ENCODE peak calls at places on chromosomes 6 and 20, in four cellular contexts. T is astrocyte, E is H7, Y is mesenchymal stem cell. C is an unnamed sample.

GRCh38 chr20:43689165-43689564 is 22.3 kb downstream of the MYBL2 start:
- DNase-seq in E (no peak), T (no peak), Y (no peak), C (no peak)

GRCh38 chr6:154343473-154344308 is 12.9 kb downstream of the IPCEF1 start:
- DNase-seq in E (peak; percentile 10), Y (peak; percentile 48), T (peak; percentile 57), C (peak; percentile 79)

GRCh38 chr6:136288566-136289326 is 900 bp downstream of the BCLAF1 start:
- DNase-seq in Y (peak; percentile 99), E (peak; percentile 75), T (peak; percentile 95), C (peak; percentile 100)

GRCh38 chr6:14037402-14038277 is 79.9 kb upstream of the CD83 start:
- DNase-seq in E (no peak), T (peak; percentile 79), Y (peak; percentile 64), C (peak; percentile 90)

GRCh38 chr6:5136856-5137255 is 51.7 kb downstream of the PPP1R3G start:
- DNase-seq in Y (no peak), T (no peak), E (no peak), C (no peak)

GRCh38 chr6:131459005-131459404 is 114.0 kb upstream of the ARG1 start:
- DNase-seq in E (no peak), T (no peak), Y (no peak), C (no peak)

GRCh38 chr6:92110390-92110789 is 1309.0 kb downstream of the EPHA7 start:
- DNase-seq in T (peak; percentile 4), E (no peak), Y (no peak), C (no peak)

GRCh38 chr6:37868447-37868825 is 48.9 kb downstream of the ZFAND3 start:
- DNase-seq in T (peak; percentile 90), Y (peak; percentile 38), E (no peak), C (peak; percentile 82)

GRCh38 chr6:131182991-131183425 is 47.7 kb downstream of the AKAP7 start:
- DNase-seq in Y (peak; percentile 69), E (peak; percentile 29), T (no peak), C (peak; percentile 64)

GRCh38 chr20:60242836-60243520 is 284.8 kb downstream of the CDH26 start:
- DNase-seq in E (no peak), T (peak; percentile 43), Y (no peak), C (peak; percentile 62)

GRCh38 chr6:151059612-151060095 is 180.1 kb upstream of the AKAP12 start:
- DNase-seq in Y (peak; percentile 87), E (no peak), T (no peak), C (peak; percentile 14)

GRCh38 chr20:41413169-41413568 is 46.6 kb upstream of the EMILIN3 start:
- DNase-seq in E (no peak), T (no peak), Y (no peak), C (no peak)

GRCh38 chr20:41408986-41409385 is 42.4 kb upstream of the EMILIN3 start:
- DNase-seq in Y (no peak), T (no peak), E (no peak), C (no peak)

GRCh38 chr20:41415191-41415590 is 48.6 kb upstream of the EMILIN3 start:
- DNase-seq in T (no peak), E (no peak), Y (no peak), C (no peak)

GRCh38 chr20:41411458-41411857 is 44.8 kb upstream of the EMILIN3 start:
- DNase-seq in Y (peak; percentile 30), T (peak; percentile 10), E (no peak), C (peak; percentile 66)

DNA sequence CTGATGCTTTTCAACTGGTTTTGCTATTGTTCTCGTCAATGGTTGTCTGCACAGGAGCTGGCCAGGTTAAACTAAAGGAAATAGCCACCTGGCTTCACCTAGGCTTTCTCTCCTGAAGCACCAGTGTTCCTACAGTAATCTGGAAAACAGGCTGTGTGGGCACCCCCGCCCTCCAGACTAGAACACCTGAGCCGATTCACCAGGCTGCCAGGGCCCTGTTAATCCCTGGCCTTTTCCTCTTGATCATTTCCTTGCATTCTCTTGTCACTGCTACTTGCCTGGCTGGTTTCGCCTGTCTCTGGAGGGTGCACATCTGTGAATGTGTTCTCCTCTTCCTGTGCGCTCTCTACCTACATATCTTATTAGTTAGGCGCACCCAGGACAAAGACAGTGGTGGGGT is 45.7 kb upstream of the EMILIN3 start:
- DNase-seq in Y (no peak), T (no peak), E (no peak), C (no peak)
- H3K36me3 ChIP-seq in Y (peaks cover 98% of the 10 kb centered on the region), T (peaks cover 33% of the 10 kb centered on the region), E (peaks cover 58% of the 10 kb centered on the region), C (peaks cover 21% of the 10 kb centered on the region)

GRCh38 chr20:35968930-35969329 is 540 bp downstream of the CNBD2 start:
- DNase-seq in E (no peak), Y (no peak), T (no peak), C (peak; percentile 9)

GRCh38 chr20:35974256-35974655 is 5.9 kb downstream of the CNBD2 start:
- DNase-seq in E (no peak), Y (no peak), T (no peak), C (no peak)

GRCh38 chr20:35976012-35976411 is 7.6 kb downstream of the CNBD2 start:
- DNase-seq in E (no peak), Y (no peak), T (no peak), C (no peak)

GRCh38 chr20:35971981-35972380 is 3.6 kb downstream of the CNBD2 start:
- DNase-seq in E (no peak), T (no peak), Y (no peak), C (no peak)

GRCh38 chr20:35972445-35972844 is 4.1 kb downstream of the CNBD2 start:
- DNase-seq in Y (no peak), E (no peak), T (no peak), C (peak; percentile 14)
- H3K36me3 ChIP-seq in Y (no peaks in the 10 kb centered on the region), E (no peaks in the 10 kb centered on the region), T (no peaks in the 10 kb centered on the region), C (no peaks in the 10 kb centered on the region)

GRCh38 chr6:105363100-105363754 is 39.7 kb downstream of the PREP start:
- DNase-seq in Y (peak; percentile 52), E (peak; percentile 13), T (no peak), C (peak; percentile 81)
- H3K36me3 ChIP-seq in Y (peaks cover 41% of the 10 kb centered on the region), E (peaks cover 3% of the 10 kb centered on the region), T (peaks cover 6% of the 10 kb centered on the region), C (peaks cover 2% of the 10 kb centered on the region)

GRCh38 chr20:39016496-39016895 is 54.4 kb downstream of the DHX35 start:
- DNase-seq in Y (no peak), T (no peak), E (no peak), C (no peak)

GRCh38 chr20:39016076-39016475 is 53.9 kb downstream of the DHX35 start:
- DNase-seq in E (no peak), Y (no peak), T (no peak), C (no peak)

GRCh38 chr20:39009348-39009747 is 47.2 kb downstream of the DHX35 start:
- DNase-seq in T (no peak), Y (no peak), E (no peak), C (no peak)

GRCh38 chr20:39010496-39010895 is 48.4 kb downstream of the DHX35 start:
- DNase-seq in E (peak; percentile 23), Y (no peak), T (no peak), C (no peak)

DNA sequence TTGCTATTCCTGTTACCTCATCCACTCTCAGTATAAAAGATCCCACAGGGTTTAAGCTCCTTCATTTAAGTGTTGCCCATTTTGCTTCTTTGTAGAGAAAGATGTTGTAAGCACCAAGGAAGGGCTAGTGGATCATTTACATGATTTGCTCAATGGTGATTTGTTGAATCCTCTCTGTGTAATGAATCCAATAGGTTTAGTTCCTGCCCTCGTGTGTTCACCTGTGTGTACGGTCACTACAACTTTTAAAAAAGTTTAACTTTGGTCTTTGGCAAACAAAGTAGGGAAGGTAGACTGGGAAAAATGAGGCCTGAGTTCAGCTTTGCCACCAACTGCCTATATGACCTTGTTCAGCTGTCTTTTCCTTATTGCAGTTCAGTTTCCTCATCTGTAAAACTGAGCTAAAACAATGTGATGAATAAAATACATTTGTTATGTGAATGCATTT is 51.5 kb downstream of the DHX35 start:
- DNase-seq in E (no peak), T (no peak), Y (no peak), C (no peak)
- H3K36me3 ChIP-seq in E (peaks cover 5% of the 10 kb centered on the region), T (peaks cover 20% of the 10 kb centered on the region), Y (peaks cover 66% of the 10 kb centered on the region), C (no peaks in the 10 kb centered on the region)

GRCh38 chr6:33692760-33693158 is 18.7 kb downstream of the UQCC2 start:
- DNase-seq in E (no peak), T (no peak), Y (peak; percentile 64), C (peak; percentile 79)
- H3K36me3 ChIP-seq in E (peaks cover 24% of the 10 kb centered on the region), T (no peaks in the 10 kb centered on the region), Y (peaks cover 98% of the 10 kb centered on the region), C (peaks cover 7% of the 10 kb centered on the region)

GRCh38 chr6:36516559-36516958 is 30.7 kb downstream of the STK38 start:
- DNase-seq in E (no peak), T (no peak), Y (no peak), C (no peak)

GRCh38 chr6:36516991-36517390 is 30.3 kb downstream of the STK38 start:
- DNase-seq in E (no peak), Y (no peak), T (no peak), C (no peak)

GRCh38 chr6:36517408-36517807 is 29.9 kb downstream of the STK38 start:
- DNase-seq in T (no peak), E (no peak), Y (no peak), C (no peak)

GRCh38 chr6:36515844-36516243 is 31.4 kb downstream of the STK38 start:
- DNase-seq in Y (no peak), E (no peak), T (no peak), C (no peak)

GRCh38 chr6:36519352-36519751 is 27.9 kb downstream of the STK38 start:
- DNase-seq in Y (no peak), E (no peak), T (no peak), C (no peak)
- H3K36me3 ChIP-seq in Y (peaks cover 92% of the 10 kb centered on the region), E (peaks cover 13% of the 10 kb centered on the region), T (peaks cover 39% of the 10 kb centered on the region), C (peaks cover 79% of the 10 kb centered on the region)

GRCh38 chr20:56929606-56930005 is 300.5 kb downstream of the TFAP2C start:
- DNase-seq in Y (no peak), E (no peak), T (no peak), C (no peak)

GRCh38 chr20:56933331-56933698 is 304.2 kb downstream of the TFAP2C start:
- DNase-seq in E (no peak), T (no peak), Y (no peak), C (peak; percentile 18)

GRCh38 chr20:56932575-56933330 is 303.6 kb downstream of the TFAP2C start:
- DNase-seq in E (no peak), T (no peak), Y (no peak), C (no peak)

GRCh38 chr20:56940466-56940865 is 311.4 kb downstream of the TFAP2C start:
- DNase-seq in Y (no peak), E (no peak), T (no peak), C (no peak)

DNA sequence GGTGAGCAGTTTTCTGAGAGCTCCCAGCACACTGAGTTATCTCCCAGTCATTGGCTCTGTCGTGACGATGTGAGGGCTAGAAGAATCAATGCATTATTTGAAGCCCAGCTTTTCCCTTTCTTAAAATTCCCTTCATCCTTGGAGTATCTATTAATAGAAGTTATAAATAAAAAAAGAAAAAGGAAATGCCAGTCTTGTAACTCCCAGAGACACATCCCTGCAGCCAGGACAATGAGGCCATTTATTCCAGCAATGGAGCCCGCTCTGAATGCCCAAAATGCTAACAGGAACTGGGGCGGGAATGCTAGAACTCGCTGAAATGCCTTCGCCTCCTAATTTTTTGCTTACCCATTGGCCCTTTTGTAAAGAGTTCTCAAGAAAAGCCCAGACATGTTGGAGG is 305.8 kb downstream of the TFAP2C start:
- DNase-seq in E (no peak), Y (no peak), T (no peak), C (no peak)
- H3K36me3 ChIP-seq in E (no peaks in the 10 kb centered on the region), Y (no peaks in the 10 kb centered on the region), T (no peaks in the 10 kb centered on the region), C (no peaks in the 10 kb centered on the region)